ENCODE peak calls at places on chromosomes 7 and 10, in six cellular contexts. Z, J, P, E, T and A are unnamed samples. For H3K9me3, the result is how much of the 10 kb centered on the place peaks cover.

GRCh38 chr10:33335800-33336605 is 1.5 kb upstream of the NRP1 start:
- DNase-seq in Z (peak), J (peak), P (peak), T (peak), E (peak), A (peak)

GRCh38 chr7:158239290-158239981 is 348.2 kb downstream of the PTPRN2 start:
- DNase-seq in P (peak), E (no peak), Z (no peak), J (no peak), T (no peak), A (no peak)

GRCh38 chr7:40604601-40605438 is 470.0 kb downstream of the SUGCT start:
- DNase-seq in Z (no peak), J (peak), T (no peak), E (peak), P (peak), A (peak)

GRCh38 chr10:60955957-60956425 is 12.0 kb upstream of the RHOBTB1 start:
- DNase-seq in T (no peak), E (no peak), P (no peak), Z (no peak), J (peak), A (no peak)

GRCh38 chr10:104893711-104894110 is 252.6 kb downstream of the SORCS3 start:
- DNase-seq in Z (no peak), T (no peak), P (no peak), E (no peak), J (no peak), A (no peak)

GRCh38 chr10:106189254-106189653 is 975.3 kb downstream of the SORCS1 start:
- DNase-seq in Z (no peak), E (peak), P (peak), T (no peak), J (peak), A (no peak)

GRCh38 chr7:85471312-85471711 is 284.5 kb upstream of the SEMA3D start:
- DNase-seq in E (no peak), J (peak), T (no peak), Z (no peak), P (no peak), A (no peak)

GRCh38 chr7:91112902-91113321 is 151.3 kb upstream of the FZD1 start:
- DNase-seq in T (no peak), E (no peak), P (peak), J (no peak), Z (no peak), A (no peak)

GRCh38 chr7:25926891-25927625 is 224.9 kb upstream of the NFE2L3 start:
- DNase-seq in E (no peak), T (no peak), J (no peak), P (no peak), Z (no peak), A (no peak)

GRCh38 chr7:100155553-100156317 is 2.8 kb downstream of the TRAPPC14 start:
- DNase-seq in J (no peak), T (no peak), E (no peak), Z (no peak), P (peak), A (no peak)

GRCh38 chr10:7239312-7239985 is 171.4 kb downstream of the SFMBT2 start:
- DNase-seq in J (no peak), E (no peak), P (no peak), T (no peak), Z (no peak), A (no peak)

GRCh38 chr7:21355406-21355874 is 72.4 kb upstream of the SP4 start:
- DNase-seq in E (no peak), J (no peak), Z (no peak), T (no peak), P (no peak), A (no peak)

GRCh38 chr7:80907141-80907601 is 11.7 kb downstream of the SEMA3C start:
- DNase-seq in P (peak), E (no peak), Z (no peak), J (no peak), T (no peak), A (no peak)

GRCh38 chr10:6136215-6137201 is 47.7 kb downstream of the RBM17 start:
- DNase-seq in T (no peak), J (peak), Z (no peak), E (no peak), P (peak), A (no peak)

GRCh38 chr7:27088002-27088931 is 7.5 kb downstream of the HOXA1 start:
- DNase-seq in E (peak), P (peak), J (peak), T (no peak), Z (no peak), A (no peak)

GRCh38 chr10:110007171-110007700 is 548 bp upstream of the ADD3 start:
- DNase-seq in T (peak), Z (peak), J (peak), E (no peak), P (no peak), A (peak)

DNA sequence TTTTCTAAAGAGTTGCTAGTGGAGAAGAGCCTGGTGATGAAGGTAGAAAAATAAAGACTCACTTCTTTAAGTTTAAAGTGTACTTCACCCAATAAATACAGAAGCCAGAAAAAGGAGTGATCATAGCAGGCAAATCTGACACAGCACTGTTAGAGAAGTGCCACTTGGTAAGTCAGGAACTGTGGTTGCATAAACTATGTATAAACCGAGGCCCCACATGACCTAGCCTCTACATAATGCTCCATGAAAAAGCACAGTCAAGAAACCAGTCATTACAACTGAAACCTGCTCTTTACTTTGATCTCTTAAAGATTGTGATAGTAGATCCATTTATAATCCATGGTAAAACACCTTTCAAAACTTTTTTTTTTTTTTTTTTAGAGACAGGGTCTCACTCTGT is 172.1 kb upstream of the PHYHIPL start:
- DNase-seq in T (no peak), P (no peak), E (no peak), Z (no peak), J (no peak), A (no peak)
- H3K9me3 ChIP-seq in T (under half), P (under half), E (under half), Z (under half), J (under half), A (under half)

GRCh38 chr10:89076120-89076519 is 85.5 kb downstream of the FAS start:
- DNase-seq in J (no peak), E (no peak), Z (no peak), P (no peak), T (no peak), A (no peak)
- H3K9me3 ChIP-seq in J (under half), E (under half), Z (under half), P (under half), T (under half), A (under half)

GRCh38 chr10:131676448-131676847 is 224.4 kb upstream of the PPP2R2D start:
- DNase-seq in P (no peak), E (no peak), Z (no peak), T (no peak), J (no peak), A (no peak)

GRCh38 chr10:131676971-131677421 is 223.8 kb upstream of the PPP2R2D start:
- DNase-seq in T (no peak), J (no peak), E (peak), Z (no peak), P (no peak), A (no peak)

GRCh38 chr10:131678613-131679012 is 222.2 kb upstream of the PPP2R2D start:
- DNase-seq in T (no peak), J (no peak), P (no peak), E (no peak), Z (no peak), A (no peak)

GRCh38 chr10:131677671-131678070 is 223.1 kb upstream of the PPP2R2D start:
- DNase-seq in Z (no peak), P (no peak), E (peak), J (no peak), T (no peak), A (no peak)

DNA sequence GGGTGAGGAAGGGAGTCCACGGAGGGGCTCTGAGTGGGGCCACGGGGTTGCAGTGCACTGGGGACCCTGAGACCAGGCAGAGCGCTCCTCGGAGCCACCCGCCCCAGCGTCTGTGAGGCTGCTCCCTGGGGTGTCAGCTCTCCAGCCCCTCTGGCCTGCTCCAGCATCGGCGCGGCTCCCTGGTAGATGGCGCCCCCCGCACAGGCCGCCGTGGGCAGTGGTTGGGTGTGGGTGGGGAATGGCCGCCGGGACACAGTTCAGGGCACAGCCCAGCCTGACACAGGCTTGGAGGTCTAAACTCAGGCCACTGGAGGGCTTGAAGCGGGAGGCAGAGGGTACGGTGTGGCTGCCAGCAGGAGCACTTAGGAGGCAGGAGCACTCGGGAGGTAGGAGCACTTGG is 222.6 kb upstream of the PPP2R2D start:
- DNase-seq in Z (no peak), T (no peak), P (no peak), J (no peak), E (no peak), A (no peak)
- H3K9me3 ChIP-seq in Z (under half), T (under half), P (under half), J (under half), E (under half), A (under half)

GRCh38 chr7:97004237-97004930 is 969 bp upstream of the DLX6 start:
- DNase-seq in E (no peak), P (no peak), J (no peak), T (no peak), Z (no peak), A (no peak)
- H3K9me3 ChIP-seq in E (under half), P (under half), J (under half), T (under half), Z (under half), A (under half)

GRCh38 chr7:52620849-52621248 is 414.6 kb upstream of the POM121L12 start:
- DNase-seq in Z (no peak), J (no peak), T (no peak), P (no peak), E (no peak), A (no peak)
- H3K9me3 ChIP-seq in Z (under half), J (under half), T (under half), P (under half), E (under half), A (under half)

DNA sequence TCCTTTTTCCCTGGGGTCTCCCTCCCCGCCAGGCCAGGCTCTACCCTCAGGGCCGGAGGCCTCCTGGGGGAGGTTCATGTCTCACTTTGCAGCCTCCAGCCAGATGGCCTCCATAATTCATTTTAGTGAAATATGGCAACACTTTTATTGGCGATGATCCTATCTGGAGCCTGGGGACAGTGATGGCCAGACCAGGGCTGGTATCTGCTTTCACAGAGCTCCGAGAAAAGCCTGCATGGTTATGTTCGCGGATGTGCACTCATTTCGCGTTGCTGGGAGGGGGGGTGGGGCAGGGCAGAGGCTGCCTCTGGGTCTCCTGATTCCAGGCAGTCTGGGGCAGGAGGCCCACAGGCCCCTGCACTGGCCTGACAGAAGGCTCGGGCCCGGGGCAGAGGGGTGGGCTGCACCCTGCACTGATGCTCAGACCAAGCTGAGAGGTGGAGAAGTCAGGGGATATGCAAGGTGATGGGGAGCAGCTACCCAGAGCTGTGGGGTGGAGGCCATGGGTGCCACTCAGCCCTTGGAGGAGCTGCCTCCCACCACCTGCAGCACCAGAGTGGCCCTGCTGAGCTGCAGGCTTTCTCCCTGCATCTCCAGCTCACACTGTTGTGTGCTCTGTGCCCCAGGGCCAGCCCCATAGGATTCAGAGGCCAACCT is 85.3 kb upstream of the RET start:
- DNase-seq in E (no peak), J (no peak), P (peak), T (no peak), Z (no peak), A (no peak)
- H3K9me3 ChIP-seq in E (under half), J (under half), P (under half), T (under half), Z (under half), A (under half)

GRCh38 chr7:63876707-63877322 is 121.8 kb upstream of the ZNF722 start:
- DNase-seq in E (no peak), J (no peak), T (no peak), P (no peak), Z (no peak), A (no peak)
- H3K9me3 ChIP-seq in E (half or more), J (under half), T (half or more), P (under half), Z (half or more), A (half or more)

GRCh38 chr7:13749666-13750065 is 239.8 kb downstream of the ETV1 start:
- DNase-seq in J (no peak), E (no peak), T (no peak), Z (no peak), P (no peak), A (no peak)
- H3K9me3 ChIP-seq in J (under half), E (under half), T (under half), Z (under half), P (under half), A (under half)

GRCh38 chr10:133349160-133349568 is 2.0 kb downstream of the PRAP1 start:
- DNase-seq in E (no peak), P (no peak), Z (no peak), T (no peak), J (no peak), A (no peak)

GRCh38 chr10:133351408-133352318 is 4.5 kb downstream of the PRAP1 start:
- DNase-seq in E (no peak), J (no peak), T (no peak), P (no peak), Z (no peak), A (no peak)

GRCh38 chr10:133349577-133350011 is 2.4 kb downstream of the PRAP1 start:
- DNase-seq in Z (no peak), P (no peak), T (no peak), E (no peak), J (no peak), A (no peak)

GRCh38 chr10:133350950-133351329 is 3.8 kb downstream of the PRAP1 start:
- DNase-seq in T (no peak), E (no peak), J (no peak), Z (no peak), P (no peak), A (no peak)

GRCh38 chr10:133350283-133350949 is 3.2 kb downstream of the PRAP1 start:
- DNase-seq in Z (no peak), T (no peak), J (no peak), E (no peak), P (no peak), A (no peak)
- H3K9me3 ChIP-seq in Z (under half), T (under half), J (under half), E (under half), P (under half), A (under half)

DNA sequence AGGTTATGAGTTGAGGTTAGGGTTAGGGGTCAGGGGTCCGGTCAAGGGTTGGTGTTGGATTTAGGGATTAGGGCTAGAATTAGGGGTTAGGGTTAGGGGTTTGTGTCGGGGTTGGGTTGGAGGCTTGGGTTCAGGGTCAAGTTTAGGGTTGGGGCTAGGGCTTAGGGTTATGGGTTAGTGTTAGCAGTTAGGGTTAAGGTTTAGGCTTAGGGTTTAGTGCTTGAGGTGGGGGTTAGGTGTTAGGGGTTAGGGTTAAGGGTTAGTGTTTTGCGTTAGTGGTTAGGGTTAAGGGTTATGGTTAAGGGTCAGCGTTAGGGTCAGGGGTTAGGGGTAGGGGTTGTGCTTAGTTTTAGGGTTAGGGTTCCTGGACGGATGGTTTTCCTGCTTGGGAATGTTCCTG is 1.7 kb upstream of the SYCE1 start:
- DNase-seq in T (no peak), J (no peak), Z (no peak), P (no peak), E (no peak), A (no peak)
- H3K9me3 ChIP-seq in T (under half), J (under half), Z (under half), P (under half), E (under half), A (under half)